ENCODE peak calls at places on chromosomes 3 and 15, in eight cellular contexts. D is breast epithelium; L is adrenal gland; I is IMR-90; Z is cardiac muscle cell; T is PC-3; M is CD8-positive, alpha-beta T cell; S is kidney. V is an unnamed sample.
A peak's percentile ranks its signal among the peaks of the same experiment; 100 is the strongest.

GRCh38 chr3:168047190-168047795 is 48.4 kb downstream of the GOLIM4 start:
- DNase-seq in D (no peak), L (no peak), I (peak; percentile 87), Z (peak; percentile 88), T (peak; percentile 90), M (no peak), S (no peak), V (no peak)

GRCh38 chr3:167110906-167111305 is 269.2 kb downstream of the ZBBX start:
- DNase-seq in D (no peak), L (no peak), I (no peak), Z (no peak), T (peak; percentile 65), M (no peak), S (no peak), V (no peak)

GRCh38 chr15:92158426-92158825 is 235.3 kb upstream of the ST8SIA2 start:
- DNase-seq in D (no peak), L (no peak), I (peak; percentile 2), Z (no peak), T (peak; percentile 71), M (peak; percentile 7), S (no peak), V (peak; percentile 8)

GRCh38 chr3:16658004-16658932 is 53.0 kb upstream of the DAZL start:
- DNase-seq in D (no peak), L (no peak), I (no peak), Z (peak; percentile 27), T (no peak), M (no peak), S (no peak), V (no peak)

GRCh38 chr3:58824285-58824684 is 157.7 kb upstream of the FAM3D start:
- DNase-seq in D (no peak), L (peak; percentile 42), I (peak; percentile 73), Z (peak; percentile 65), T (peak; percentile 81), M (no peak), S (peak; percentile 35), V (peak; percentile 82)

GRCh38 chr3:169658311-169658931 is 5.1 kb downstream of the MECOM start:
- DNase-seq in D (no peak), L (no peak), I (peak; percentile 35), Z (peak; percentile 53), T (no peak), M (no peak), S (no peak), V (peak; percentile 72)

GRCh38 chr3:183224581-183224980 is 28.5 kb upstream of the B3GNT5 start:
- DNase-seq in D (no peak), L (no peak), I (no peak), Z (no peak), T (no peak), M (peak; percentile 32), S (no peak), V (no peak)

GRCh38 chr15:52529289-52529929 is 729 bp upstream of the MYO5A start:
- DNase-seq in D (no peak), L (no peak), I (no peak), Z (no peak), T (no peak), M (peak; percentile 30), S (no peak), V (no peak)

GRCh38 chr3:177824190-177824786 is 627.0 kb upstream of the TBL1XR1 start:
- DNase-seq in D (no peak), L (peak; percentile 90), I (peak; percentile 55), Z (peak; percentile 94), T (peak; percentile 75), M (no peak), S (peak; percentile 91), V (peak; percentile 59)

GRCh38 chr3:110755345-110755744 is 316.3 kb upstream of the NECTIN3 start:
- DNase-seq in D (no peak), L (no peak), I (no peak), Z (no peak), T (no peak), M (no peak), S (no peak), V (no peak)

GRCh38 chr15:76398301-76398700 is 61.7 kb downstream of the ISL2 start:
- DNase-seq in D (no peak), L (no peak), I (no peak), Z (no peak), T (no peak), M (no peak), S (no peak), V (no peak)

GRCh38 chr3:12553921-12554391 is 2.9 kb upstream of the MKRN2 start:
- DNase-seq in D (no peak), L (peak; percentile 21), I (no peak), Z (peak; percentile 44), T (peak; percentile 32), M (no peak), S (no peak), V (no peak)

GRCh38 chr3:194310060-194310481 is 41.1 kb downstream of the CPN2 start:
- DNase-seq in D (no peak), L (no peak), I (no peak), Z (no peak), T (no peak), M (no peak), S (no peak), V (no peak)

DNA sequence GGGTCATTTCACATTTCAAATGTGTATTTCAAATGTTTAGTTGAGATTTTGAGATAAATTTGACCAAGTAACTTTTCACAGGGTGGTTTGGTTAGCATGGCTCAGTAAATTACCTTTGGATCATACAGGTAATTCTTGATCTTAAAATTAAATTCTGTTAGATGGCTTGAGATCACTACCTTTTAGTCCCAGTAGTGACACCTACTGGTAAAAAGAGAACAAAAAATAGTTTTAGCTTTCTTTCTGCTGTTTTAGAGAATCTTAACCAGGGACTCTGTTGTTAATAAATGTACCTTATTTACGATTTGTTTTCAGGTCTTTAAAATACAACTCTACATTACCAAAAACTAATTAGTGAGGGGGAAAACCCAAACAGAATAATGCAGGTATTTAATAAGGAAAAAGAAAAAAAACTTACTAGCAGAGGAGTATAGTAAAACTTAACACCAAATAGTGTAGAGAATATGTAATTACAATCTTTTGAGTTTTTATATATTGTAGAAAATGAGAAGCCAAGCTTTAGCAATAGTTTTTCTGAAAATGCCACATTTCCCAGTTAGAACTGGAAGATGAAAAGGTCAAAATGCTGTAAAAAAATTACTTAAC is 620.3 kb upstream of the AGTR1 start:
- DNase-seq in D (no peak), L (no peak), I (peak; percentile 28), Z (peak; percentile 39), T (peak; percentile 67), M (no peak), S (no peak), V (no peak)
- TF ChIP-seq CTCF in D (peak; percentile 22), L (peak; percentile 39), I (peak; percentile 51), Z (peak; percentile 60), T (peak; percentile 72), M (no peak), S (peak; percentile 44), V (peak; percentile 37)

GRCh38 chr3:134281912-134282658 is 31.4 kb upstream of the RYK start:
- DNase-seq in D (no peak), L (no peak), I (no peak), Z (no peak), T (no peak), M (no peak), S (no peak), V (no peak)

GRCh38 chr3:134282659-134283047 is 32.0 kb upstream of the RYK start:
- DNase-seq in D (no peak), L (no peak), I (no peak), Z (no peak), T (no peak), M (no peak), S (no peak), V (no peak)

GRCh38 chr3:134274571-134274970 is 23.9 kb upstream of the RYK start:
- DNase-seq in D (no peak), L (no peak), I (no peak), Z (no peak), T (no peak), M (no peak), S (no peak), V (no peak)

GRCh38 chr3:134277271-134277670 is 26.6 kb upstream of the RYK start:
- DNase-seq in D (no peak), L (no peak), I (no peak), Z (no peak), T (peak; percentile 9), M (no peak), S (no peak), V (no peak)

GRCh38 chr3:134279466-134279865 is 28.8 kb upstream of the RYK start:
- DNase-seq in D (no peak), L (no peak), I (no peak), Z (peak; percentile 39), T (no peak), M (no peak), S (no peak), V (no peak)
- H3K27ac ChIP-seq in D (no peak overlapping the region), L (no peak overlapping the region), I (no peak overlapping the region), Z (no peak overlapping the region), T (no peak overlapping the region), M (no peak overlapping the region), S (no peak overlapping the region), V (no peak overlapping the region)

GRCh38 chr3:170868577-170869239 is 1.3 kb downstream of the RPL22L1 start:
- DNase-seq in D (no peak), L (no peak), I (no peak), Z (no peak), T (no peak), M (no peak), S (no peak), V (no peak)

GRCh38 chr3:170867552-170867951 is 2.4 kb downstream of the RPL22L1 start:
- DNase-seq in D (no peak), L (no peak), I (no peak), Z (peak; percentile 9), T (no peak), M (no peak), S (no peak), V (no peak)

GRCh38 chr3:170867143-170867542 is 2.9 kb downstream of the RPL22L1 start:
- DNase-seq in D (no peak), L (no peak), I (peak; percentile 39), Z (peak; percentile 10), T (no peak), M (no peak), S (no peak), V (no peak)

GRCh38 chr3:170869240-170869592 is 779 bp downstream of the RPL22L1 start:
- DNase-seq in D (no peak), L (no peak), I (no peak), Z (peak; percentile 9), T (peak; percentile 19), M (no peak), S (no peak), V (no peak)

GRCh38 chr3:170869645-170870593 is at the start of gene RPL22L1:
- DNase-seq in D (peak; percentile 94), L (peak; percentile 94), I (peak; percentile 95), Z (peak; percentile 97), T (peak; percentile 98), M (peak; percentile 90), S (peak; percentile 98), V (peak; percentile 95)
- TF ChIP-seq CTCF in D (no peak), L (peak; percentile 22), I (peak; percentile 19), Z (no peak), T (no peak), M (no peak), S (peak; percentile 16), V (no peak)

DNA sequence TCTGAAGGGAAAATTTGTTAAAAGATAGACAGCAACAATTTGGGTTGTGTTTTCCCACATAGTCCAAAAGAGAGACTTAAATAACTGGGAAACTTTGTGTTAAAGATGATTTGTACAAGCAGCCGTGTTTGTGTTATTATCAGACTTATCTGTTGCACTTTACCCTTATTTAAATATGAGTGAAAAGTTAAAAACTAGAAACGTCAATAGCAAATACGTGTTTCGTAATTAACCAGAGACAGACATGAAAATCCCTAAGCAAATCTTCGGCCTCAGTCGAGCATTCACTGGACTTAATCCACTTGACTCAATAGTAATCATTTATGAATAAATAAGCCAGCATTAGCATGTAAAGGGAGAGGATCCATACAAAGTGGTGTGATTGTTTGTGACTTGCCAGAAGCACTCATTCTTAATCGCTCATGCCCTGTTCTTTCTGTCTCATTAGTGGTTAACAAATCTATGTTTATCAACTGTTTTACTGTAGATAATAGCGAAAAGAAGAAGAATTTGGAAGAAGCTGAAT is 34.2 kb downstream of the BLM start:
- DNase-seq in D (no peak), L (no peak), I (no peak), Z (no peak), T (no peak), M (no peak), S (no peak), V (no peak)
- H3K27ac ChIP-seq in D (no peak overlapping the region), L (no peak overlapping the region), I (no peak overlapping the region), Z (no peak overlapping the region), T (no peak overlapping the region), M (no peak overlapping the region), S (no peak overlapping the region), V (no peak overlapping the region)

V was measured in body of pancreas.